ENCODE peak calls at places on chromosomes 6 and 20, in four cellular contexts. C is H1, A is IMR-90, Z is K562. K is an unnamed sample.

GRCh38 chr6:11607381-11607780 is 69.8 kb downstream of the TMEM170B start:
- DNase-seq in C (no peak), A (peak; percentile 31), Z (no peak), K (no peak)

GRCh38 chr20:24742989-24743388 is 206.1 kb upstream of the CST7 start:
- DNase-seq in C (no peak), A (no peak), Z (no peak), K (no peak)

GRCh38 chr20:62577447-62577846 is 64.9 kb upstream of the SLCO4A1 start:
- DNase-seq in C (no peak), A (no peak), Z (no peak), K (no peak)

GRCh38 chr6:4466260-4466659 is 309.9 kb upstream of the CDYL start:
- DNase-seq in C (no peak), A (peak; percentile 68), Z (no peak), K (no peak)

GRCh38 chr20:8777866-8778265 is 291.0 kb upstream of the PLCB4 start:
- DNase-seq in C (no peak), A (peak; percentile 49), Z (no peak), K (no peak)

GRCh38 chr6:304833-305370 is 12.6 kb downstream of the DUSP22 start:
- DNase-seq in C (no peak), A (no peak), Z (no peak), K (no peak)

GRCh38 chr20:31722388-31723281 is at the start of gene BCL2L1:
- DNase-seq in C (peak; percentile 80), A (peak; percentile 82), Z (peak; percentile 72), K (no peak)

GRCh38 chr6:100504786-100505737 is 40.3 kb upstream of the SIM1 start:
- DNase-seq in C (no peak), A (peak; percentile 89), Z (no peak), K (no peak)

GRCh38 chr20:25249198-25249931 is 1.5 kb downstream of the PYGB start:
- DNase-seq in C (no peak), A (peak; percentile 15), Z (no peak), K (no peak)

GRCh38 chr6:166437661-166438060 is 54.9 kb upstream of the MPC1 start:
- DNase-seq in C (no peak), A (no peak), Z (no peak), K (no peak)

GRCh38 chr6:148263010-148263409 is 79.6 kb upstream of the SASH1 start:
- DNase-seq in C (no peak), A (no peak), Z (no peak), K (no peak)

GRCh38 chr20:32509639-32510066 is 75.5 kb downstream of the NOL4L start:
- DNase-seq in C (no peak), A (peak; percentile 54), Z (no peak), K (no peak)

GRCh38 chr6:14966111-14966901 is 279.6 kb upstream of the JARID2 start:
- DNase-seq in C (no peak), A (peak; percentile 33), Z (no peak), K (no peak)

GRCh38 chr6:26224940-26225847 is 138.0 kb downstream of the HFE start:
- DNase-seq in C (peak; percentile 69), A (peak; percentile 97), Z (no peak), K (no peak)

GRCh38 chr6:13769655-13770053 is 44.7 kb downstream of the MCUR1 start:
- DNase-seq in C (peak; percentile 77), A (no peak), Z (no peak), K (no peak)

GRCh38 chr6:169213814-169214520 is 39.7 kb downstream of the THBS2 start:
- DNase-seq in C (no peak), A (no peak), Z (no peak), K (no peak)

GRCh38 chr6:148580442-148580841 is 166.4 kb upstream of the UST start:
- DNase-seq in C (no peak), A (no peak), Z (no peak), K (no peak)

GRCh38 chr6:97473979-97474378 is 191.0 kb upstream of the MMS22L start:
- DNase-seq in C (no peak), A (no peak), Z (no peak), K (no peak)

GRCh38 chr6:111580826-111581505 is 24.7 kb downstream of the TRAF3IP2 start:
- DNase-seq in C (no peak), A (peak; percentile 39), Z (no peak), K (no peak)

GRCh38 chr20:38805502-38805957 is at the start of gene PPP1R16B:
- DNase-seq in C (peak; percentile 87), A (no peak), Z (peak; percentile 83), K (no peak)

GRCh38 chr6:30981942-30982772 is 1.4 kb upstream of the MUC21 start:
- DNase-seq in C (peak; percentile 68), A (peak; percentile 81), Z (peak; percentile 43), K (no peak)

GRCh38 chr20:32965581-32966373 is 38.5 kb downstream of the SUN5 start:
- DNase-seq in C (peak; percentile 38), A (no peak), Z (no peak), K (no peak)

GRCh38 chr6:42925248-42925857 is 3.9 kb upstream of the CNPY3 start:
- DNase-seq in C (peak; percentile 56), A (no peak), Z (no peak), K (no peak)

GRCh38 chr20:61773081-61773631 is 292.5 kb downstream of the TAF4 start:
- DNase-seq in C (no peak), A (no peak), Z (no peak), K (no peak)

GRCh38 chr6:13729891-13730290 is 18.3 kb upstream of the RANBP9 start:
- DNase-seq in C (no peak), A (peak; percentile 79), Z (no peak), K (no peak)

GRCh38 chr20:56483970-56484369 is 15.5 kb downstream of the RTF2 start:
- DNase-seq in C (no peak), A (no peak), Z (no peak), K (no peak)

GRCh38 chr6:85641522-85641915 is 1.2 kb downstream of the SYNCRIP start:
- DNase-seq in C (no peak), A (peak; percentile 25), Z (no peak), K (no peak)

DNA sequence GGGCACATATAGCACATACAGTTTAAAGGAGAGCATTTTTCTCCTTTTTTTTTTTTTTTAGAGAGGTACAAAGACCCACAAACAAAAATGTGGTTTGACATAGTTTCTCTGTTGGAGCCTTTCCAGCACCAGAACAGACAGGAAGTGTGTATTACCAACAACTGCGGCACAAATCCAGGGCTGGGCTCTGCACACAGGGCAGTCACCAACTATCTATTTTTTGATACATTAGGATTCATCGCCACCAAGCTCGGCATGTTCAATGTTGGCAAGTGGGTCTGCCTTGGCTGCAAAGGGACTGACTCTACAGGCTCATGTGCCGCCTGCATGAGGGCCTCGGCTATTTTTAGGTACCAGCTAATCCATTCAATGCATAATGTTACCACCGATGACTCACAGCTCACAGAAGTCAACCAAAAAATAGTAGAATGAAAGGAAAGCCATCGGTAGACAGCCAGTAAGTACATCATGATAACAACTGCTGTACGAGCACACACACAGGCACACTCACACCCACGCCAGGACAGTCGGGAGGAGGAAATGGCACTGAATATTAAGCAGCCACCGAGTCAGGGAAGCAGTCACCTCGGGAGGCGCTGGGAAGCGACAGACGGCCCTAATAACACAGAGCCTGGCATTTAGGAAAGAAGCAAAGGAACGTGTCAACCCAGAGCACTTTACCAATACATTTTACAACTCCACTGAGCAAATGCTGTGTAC is 81.6 kb downstream of the GMPR start:
- DNase-seq in C (no peak), A (peak; percentile 98), Z (peak; percentile 60), K (peak; percentile 59)
- TF ChIP-seq CHD1 in C (no peak), A (no peak), Z (no peak), K (no peak)

GRCh38 chr6:87700729-87701675 is 1.0 kb downstream of the AKIRIN2 start:
- DNase-seq in C (peak; percentile 52), A (peak; percentile 62), Z (peak; percentile 77), K (peak; percentile 43)

GRCh38 chr6:87700351-87700728 is 1.7 kb downstream of the AKIRIN2 start:
- DNase-seq in C (no peak), A (no peak), Z (no peak), K (no peak)

GRCh38 chr6:87699576-87699975 is 2.5 kb downstream of the AKIRIN2 start:
- DNase-seq in C (no peak), A (no peak), Z (no peak), K (no peak)

GRCh38 chr6:87697581-87698552 is 4.2 kb downstream of the AKIRIN2 start:
- DNase-seq in C (no peak), A (peak; percentile 91), Z (no peak), K (no peak)

DNA sequence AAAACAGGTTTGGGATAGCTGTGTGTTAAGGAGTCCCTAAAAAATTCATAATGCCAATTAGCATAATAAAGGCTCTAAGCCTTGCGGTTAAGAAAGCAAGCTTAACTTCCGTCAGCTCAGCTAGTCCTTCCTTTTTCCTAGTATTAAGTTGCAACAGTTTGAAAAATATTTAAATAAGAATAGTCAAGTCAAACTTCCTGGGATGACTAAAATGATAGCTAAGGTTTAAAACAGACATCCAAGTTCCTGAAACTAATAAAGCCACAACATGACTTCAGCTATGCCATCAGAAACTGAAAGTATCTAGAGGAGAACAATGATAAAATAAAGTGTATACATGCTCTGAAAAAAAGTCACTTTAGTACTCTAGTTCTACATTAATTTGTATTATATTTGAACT is 3.4 kb downstream of the AKIRIN2 start:
- DNase-seq in C (no peak), A (peak; percentile 40), Z (no peak), K (no peak)
- TF ChIP-seq CHD1 in C (no peak), A (no peak), Z (no peak), K (no peak)

GRCh38 chr6:143165315-143165855 is 104.7 kb downstream of the AIG1 start:
- DNase-seq in C (no peak), A (no peak), Z (no peak), K (no peak)
- TF ChIP-seq CHD1 in C (no peak), A (no peak), Z (peak; percentile 24), K (no peak)

DNA sequence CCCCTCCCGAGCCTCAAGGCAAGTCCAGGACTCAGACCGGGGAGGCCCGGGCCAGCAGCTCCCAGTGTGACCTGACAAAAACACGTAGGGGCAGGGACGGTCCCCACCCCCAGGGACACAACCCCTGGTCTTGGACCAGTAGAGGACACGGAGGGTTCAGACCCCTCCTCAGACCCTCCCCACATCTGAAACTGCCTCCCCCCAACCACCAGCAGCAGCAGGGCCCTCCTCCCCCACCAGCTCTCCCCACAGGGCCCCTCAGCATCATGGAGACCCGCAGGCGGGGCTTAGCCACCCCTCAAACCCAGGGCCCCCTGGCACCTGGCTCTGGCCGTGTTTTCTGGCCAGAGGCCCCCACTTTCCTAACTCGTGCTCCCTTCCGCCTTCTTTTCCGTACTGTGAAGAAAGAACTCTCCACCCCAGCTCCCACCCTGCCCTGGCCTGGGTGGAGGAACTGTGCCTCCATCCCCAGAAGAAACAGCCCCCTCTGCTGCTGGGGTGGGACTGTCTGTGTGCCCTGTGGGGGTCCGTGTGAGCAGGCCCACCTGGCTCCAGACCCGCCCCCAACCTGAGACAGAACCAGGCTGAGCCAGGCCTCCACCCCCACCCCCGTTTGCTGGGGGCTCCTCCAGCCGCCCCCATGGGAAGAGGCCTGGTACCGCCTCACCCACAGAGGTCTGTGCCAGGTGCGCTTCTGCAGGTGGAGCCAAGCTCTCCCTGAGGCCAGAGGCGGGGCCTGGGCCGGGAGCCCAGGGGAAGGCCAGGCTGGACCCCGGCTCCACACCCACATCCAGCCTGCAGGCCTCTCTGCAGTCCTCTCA is 39.0 kb upstream of the MDFI start:
- DNase-seq in C (no peak), A (no peak), Z (no peak), K (no peak)
- TF ChIP-seq CHD1 in C (no peak), A (no peak), Z (no peak), K (no peak)

DNA sequence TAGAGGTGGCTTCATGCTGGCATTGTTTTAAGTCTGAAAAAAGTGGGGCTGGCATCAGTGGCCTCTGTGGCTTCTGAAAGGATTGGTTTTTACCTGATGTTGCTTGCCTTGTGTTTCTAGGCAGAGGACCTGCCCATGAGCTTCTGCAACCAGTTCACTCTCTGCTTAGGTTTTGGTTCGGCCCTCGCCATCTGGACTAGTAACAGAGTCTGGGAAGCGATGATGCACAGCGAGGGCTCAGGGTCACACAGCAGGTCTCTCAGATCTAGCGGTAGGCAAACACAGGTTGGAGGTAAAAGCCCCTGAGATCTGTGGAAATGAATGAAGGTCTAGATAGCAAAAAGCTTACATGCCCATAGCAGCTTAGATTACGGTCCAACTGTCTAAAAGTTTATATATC is 6.8 kb upstream of the RBL1 start:
- DNase-seq in C (no peak), A (no peak), Z (no peak), K (no peak)
- TF ChIP-seq CHD1 in C (no peak), A (no peak), Z (no peak), K (no peak)